ENCODE peak calls at places on chromosome 10, in five cellular contexts. One of them, this sample, is unnamed.

GRCh38 chr10:114931072-114931679 is 6.8 kb upstream of the TRUB1 start:
- DNase-seq in fibroblast of lung: no peak
- DNase-seq in HCT116: no peak
- DNase-seq in AG10803: no peak
- DNase-seq in fibroblast of pulmonary artery: no peak
- DNase-seq in this sample: no peak

GRCh38 chr10:28595618-28596017 is 62.7 kb downstream of the WAC start:
- DNase-seq in fibroblast of pulmonary artery: peak
- DNase-seq in fibroblast of lung: peak
- DNase-seq in AG10803: peak
- DNase-seq in HCT116: no peak
- DNase-seq in this sample: no peak

GRCh38 chr10:9009505-9009904 is 955.0 kb downstream of the GATA3 start:
- DNase-seq in HCT116: no peak
- DNase-seq in AG10803: no peak
- DNase-seq in fibroblast of pulmonary artery: peak
- DNase-seq in fibroblast of lung: peak
- DNase-seq in this sample: no peak

GRCh38 chr10:97631098-97631497 is 2.2 kb downstream of the MORN4 start:
- DNase-seq in fibroblast of pulmonary artery: no peak
- DNase-seq in fibroblast of lung: peak
- DNase-seq in HCT116: no peak
- DNase-seq in AG10803: no peak
- DNase-seq in this sample: no peak

GRCh38 chr10:23069019-23069665 is 26.2 kb upstream of the MSRB2 start:
- DNase-seq in AG10803: no peak
- DNase-seq in fibroblast of pulmonary artery: no peak
- DNase-seq in fibroblast of lung: no peak
- DNase-seq in HCT116: no peak
- DNase-seq in this sample: no peak

GRCh38 chr10:72736176-72736795 is 44.3 kb downstream of the MCU start:
- DNase-seq in HCT116: no peak
- DNase-seq in AG10803: peak
- DNase-seq in fibroblast of lung: peak
- DNase-seq in fibroblast of pulmonary artery: peak
- DNase-seq in this sample: peak

GRCh38 chr10:90288403-90288933 is 569.4 kb downstream of the HTR7 start:
- DNase-seq in fibroblast of lung: peak
- DNase-seq in fibroblast of pulmonary artery: peak
- DNase-seq in AG10803: no peak
- DNase-seq in HCT116: peak
- DNase-seq in this sample: peak

GRCh38 chr10:3486346-3487065 is 298.5 kb downstream of the KLF6 start:
- DNase-seq in AG10803: no peak
- DNase-seq in fibroblast of pulmonary artery: peak
- DNase-seq in fibroblast of lung: peak
- DNase-seq in HCT116: peak
- DNase-seq in this sample: peak

GRCh38 chr10:86340176-86340990 is 26.2 kb downstream of the GRID1 start:
- DNase-seq in fibroblast of pulmonary artery: no peak
- DNase-seq in HCT116: no peak
- DNase-seq in fibroblast of lung: no peak
- DNase-seq in AG10803: no peak
- DNase-seq in this sample: no peak

GRCh38 chr10:33772370-33773331 is 438.2 kb upstream of the NRP1 start:
- DNase-seq in HCT116: no peak
- DNase-seq in AG10803: peak
- DNase-seq in fibroblast of lung: peak
- DNase-seq in fibroblast of pulmonary artery: peak
- DNase-seq in this sample: no peak

GRCh38 chr10:9869777-9870176 is 1147.9 kb upstream of the CELF2 start:
- DNase-seq in fibroblast of lung: no peak
- DNase-seq in AG10803: no peak
- DNase-seq in HCT116: no peak
- DNase-seq in fibroblast of pulmonary artery: no peak
- DNase-seq in this sample: no peak

GRCh38 chr10:98367626-98368451 is 47.1 kb downstream of the PYROXD2 start:
- DNase-seq in AG10803: no peak
- DNase-seq in fibroblast of lung: no peak
- DNase-seq in HCT116: no peak
- DNase-seq in fibroblast of pulmonary artery: no peak
- DNase-seq in this sample: no peak

GRCh38 chr10:124005091-124005490 is 88.3 kb downstream of the CHST15 start:
- DNase-seq in fibroblast of pulmonary artery: no peak
- DNase-seq in HCT116: no peak
- DNase-seq in AG10803: no peak
- DNase-seq in fibroblast of lung: no peak
- DNase-seq in this sample: no peak

GRCh38 chr10:31149835-31150512 is 118.3 kb upstream of the ZNF438 start:
- DNase-seq in fibroblast of pulmonary artery: no peak
- DNase-seq in AG10803: no peak
- DNase-seq in HCT116: no peak
- DNase-seq in fibroblast of lung: no peak
- DNase-seq in this sample: no peak

GRCh38 chr10:86310291-86310690 is 56.3 kb downstream of the GRID1 start:
- DNase-seq in AG10803: no peak
- DNase-seq in fibroblast of pulmonary artery: no peak
- DNase-seq in fibroblast of lung: no peak
- DNase-seq in HCT116: no peak
- DNase-seq in this sample: no peak

GRCh38 chr10:106696239-106696638 is 468.3 kb downstream of the SORCS1 start:
- DNase-seq in HCT116: no peak
- DNase-seq in AG10803: no peak
- DNase-seq in fibroblast of lung: no peak
- DNase-seq in fibroblast of pulmonary artery: no peak
- DNase-seq in this sample: no peak

GRCh38 chr10:129756912-129757861 is 206.9 kb downstream of the EBF3 start:
- DNase-seq in fibroblast of lung: peak
- DNase-seq in HCT116: no peak
- DNase-seq in AG10803: peak
- DNase-seq in fibroblast of pulmonary artery: peak
- DNase-seq in this sample: no peak

DNA sequence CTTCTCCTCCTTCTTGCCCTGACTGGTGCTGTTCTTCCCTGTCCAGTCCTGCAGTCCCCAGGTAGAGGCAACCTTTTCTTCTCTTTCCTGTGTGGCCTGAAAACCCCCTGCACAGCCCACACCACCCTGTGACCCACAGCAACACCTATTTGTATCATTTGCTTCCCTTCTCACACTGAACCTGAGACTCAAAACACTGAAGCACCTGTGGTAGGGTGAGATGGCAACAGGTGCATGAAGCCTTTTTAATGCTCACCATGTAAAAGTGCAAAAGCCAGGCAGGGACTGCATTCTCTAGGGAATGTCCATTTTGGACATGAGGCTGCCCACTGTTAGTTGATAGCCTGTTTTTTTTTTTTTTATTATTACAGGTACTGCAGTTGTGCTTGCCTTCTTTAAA is 71.4 kb downstream of the LRMDA start:
- DNase-seq in AG10803: no peak
- DNase-seq in fibroblast of lung: no peak
- DNase-seq in fibroblast of pulmonary artery: no peak
- DNase-seq in HCT116: no peak
- DNase-seq in this sample: no peak
- H3K4me3 ChIP-seq in AG10803: no peak
- H3K4me3 ChIP-seq in fibroblast of lung: no peak
- H3K4me3 ChIP-seq in fibroblast of pulmonary artery: no peak
- H3K4me3 ChIP-seq in HCT116: no peak
- H3K4me3 ChIP-seq in this sample: no peak

GRCh38 chr10:96043157-96043894 is at the start of gene CCNJ:
- DNase-seq in fibroblast of lung: peak
- DNase-seq in HCT116: peak
- DNase-seq in fibroblast of pulmonary artery: peak
- DNase-seq in AG10803: peak
- DNase-seq in this sample: no peak
- TF ChIP-seq CTCF in fibroblast of lung: peak
- TF ChIP-seq CTCF in HCT116: no peak
- TF ChIP-seq CTCF in fibroblast of pulmonary artery: no peak
- TF ChIP-seq CTCF in AG10803: no peak
- TF ChIP-seq CTCF in this sample: no peak

DNA sequence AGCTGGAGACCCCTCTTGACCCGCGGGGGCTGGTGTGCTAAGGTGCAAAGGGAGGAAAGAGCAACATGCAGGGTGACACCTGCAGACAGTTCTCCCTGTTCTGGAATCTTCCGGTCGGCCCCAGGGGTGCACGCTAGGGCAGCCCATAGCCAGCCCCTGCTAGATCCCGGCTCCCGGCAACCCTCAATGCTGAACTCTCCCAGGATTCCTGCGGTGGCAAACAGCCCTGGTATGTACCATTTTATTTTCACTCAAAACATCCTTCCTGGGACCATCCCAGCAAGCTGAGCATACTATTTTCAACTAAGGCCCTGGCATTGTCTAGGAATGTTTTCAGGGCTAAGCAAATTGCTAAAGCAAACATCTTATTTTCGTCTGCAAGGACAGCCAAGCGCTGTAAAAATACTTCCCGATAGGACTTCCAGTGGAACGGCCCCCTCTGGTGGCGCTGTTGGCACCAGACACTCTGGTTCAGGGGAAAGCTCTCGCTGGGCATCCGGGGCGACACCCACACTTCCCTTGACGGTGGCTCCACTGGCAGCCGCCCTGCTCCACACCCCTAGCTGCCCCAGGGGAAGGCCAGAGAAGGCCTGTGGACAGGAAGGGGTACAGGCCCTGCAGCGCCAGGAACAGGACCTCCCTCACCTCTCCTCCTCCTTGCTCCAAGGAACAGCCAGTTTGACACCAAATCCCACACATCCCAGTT is 99.4 kb downstream of the CTBP2 start:
- DNase-seq in fibroblast of lung: peak
- DNase-seq in fibroblast of pulmonary artery: peak
- DNase-seq in HCT116: peak
- DNase-seq in AG10803: peak
- DNase-seq in this sample: peak
- H3K4me3 ChIP-seq in fibroblast of lung: no peak
- H3K4me3 ChIP-seq in fibroblast of pulmonary artery: no peak
- H3K4me3 ChIP-seq in HCT116: no peak
- H3K4me3 ChIP-seq in AG10803: no peak
- H3K4me3 ChIP-seq in this sample: peak

GRCh38 chr10:92757066-92757716 is 67.4 kb downstream of the HHEX start:
- DNase-seq in fibroblast of lung: peak
- DNase-seq in fibroblast of pulmonary artery: peak
- DNase-seq in AG10803: peak
- DNase-seq in HCT116: peak
- DNase-seq in this sample: peak
- TF ChIP-seq CTCF in fibroblast of lung: peak
- TF ChIP-seq CTCF in fibroblast of pulmonary artery: peak
- TF ChIP-seq CTCF in AG10803: no peak
- TF ChIP-seq CTCF in HCT116: peak
- TF ChIP-seq CTCF in this sample: peak

DNA sequence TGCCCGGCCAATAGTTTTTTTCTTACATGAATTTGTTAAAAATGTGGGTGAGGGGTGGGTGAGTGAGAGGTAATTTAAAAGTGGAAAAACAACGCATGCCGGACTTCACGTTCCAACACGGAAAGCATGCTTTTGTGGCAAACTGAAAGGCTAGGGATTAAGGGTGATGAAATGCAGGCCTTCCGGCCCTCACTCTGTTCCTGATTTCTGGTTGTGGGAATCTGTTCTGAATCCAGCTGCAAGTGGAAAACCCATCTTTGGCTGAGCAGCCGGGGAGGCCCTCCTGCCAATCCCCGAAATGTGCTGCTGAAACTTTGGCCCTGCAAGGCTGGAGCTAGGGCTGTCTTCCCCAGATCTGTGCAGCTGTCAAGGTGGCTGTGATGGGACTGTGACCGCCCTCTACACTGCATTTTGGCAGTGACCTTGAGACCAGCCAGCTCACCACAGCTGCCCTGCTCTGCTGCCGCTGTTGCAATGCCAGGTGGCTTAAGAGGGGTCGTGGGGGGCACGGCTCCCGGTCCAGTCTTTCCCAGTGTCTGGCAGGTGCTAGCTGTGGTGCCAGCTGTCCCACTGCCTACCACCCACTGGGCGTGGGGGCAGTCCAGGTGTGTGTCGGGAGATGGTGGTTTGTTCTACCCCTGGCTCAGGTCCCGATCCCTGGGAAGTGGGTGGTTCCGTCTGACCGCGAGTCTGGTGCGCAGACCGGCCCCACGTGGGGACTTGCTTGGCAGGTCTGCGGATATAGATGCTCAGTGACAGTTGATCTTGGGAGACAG is 39.0 kb downstream of the TET1 start:
- DNase-seq in HCT116: no peak
- DNase-seq in fibroblast of lung: peak
- DNase-seq in AG10803: peak
- DNase-seq in fibroblast of pulmonary artery: peak
- DNase-seq in this sample: no peak
- H3K4me3 ChIP-seq in HCT116: no peak
- H3K4me3 ChIP-seq in fibroblast of lung: no peak
- H3K4me3 ChIP-seq in AG10803: no peak
- H3K4me3 ChIP-seq in fibroblast of pulmonary artery: no peak
- H3K4me3 ChIP-seq in this sample: no peak

GRCh38 chr10:125121003-125121402 is 39.4 kb downstream of the CTBP2 start:
- DNase-seq in AG10803: no peak
- DNase-seq in fibroblast of pulmonary artery: no peak
- DNase-seq in fibroblast of lung: no peak
- DNase-seq in HCT116: peak
- DNase-seq in this sample: no peak
- TF ChIP-seq CTCF in AG10803: no peak
- TF ChIP-seq CTCF in fibroblast of pulmonary artery: no peak
- TF ChIP-seq CTCF in fibroblast of lung: no peak
- TF ChIP-seq CTCF in HCT116: peak
- TF ChIP-seq CTCF in this sample: no peak

GRCh38 chr10:110863361-110863760 is 8.4 kb upstream of the PDCD4 start:
- DNase-seq in fibroblast of lung: no peak
- DNase-seq in fibroblast of pulmonary artery: no peak
- DNase-seq in AG10803: peak
- DNase-seq in HCT116: no peak
- DNase-seq in this sample: no peak

GRCh38 chr10:110865184-110865803 is 6.4 kb upstream of the PDCD4 start:
- DNase-seq in HCT116: no peak
- DNase-seq in fibroblast of lung: peak
- DNase-seq in AG10803: peak
- DNase-seq in fibroblast of pulmonary artery: peak
- DNase-seq in this sample: no peak

GRCh38 chr10:110863956-110864355 is 7.8 kb upstream of the PDCD4 start:
- DNase-seq in HCT116: no peak
- DNase-seq in AG10803: no peak
- DNase-seq in fibroblast of lung: no peak
- DNase-seq in fibroblast of pulmonary artery: no peak
- DNase-seq in this sample: no peak

GRCh38 chr10:110865804-110866482 is 5.8 kb upstream of the PDCD4 start:
- DNase-seq in fibroblast of pulmonary artery: no peak
- DNase-seq in fibroblast of lung: no peak
- DNase-seq in HCT116: no peak
- DNase-seq in AG10803: no peak
- DNase-seq in this sample: no peak

GRCh38 chr10:110864662-110865140 is 7.0 kb upstream of the PDCD4 start:
- DNase-seq in fibroblast of lung: no peak
- DNase-seq in HCT116: no peak
- DNase-seq in fibroblast of pulmonary artery: no peak
- DNase-seq in AG10803: no peak
- DNase-seq in this sample: no peak
- H3K4me3 ChIP-seq in fibroblast of lung: no peak
- H3K4me3 ChIP-seq in HCT116: no peak
- H3K4me3 ChIP-seq in fibroblast of pulmonary artery: no peak
- H3K4me3 ChIP-seq in AG10803: no peak
- H3K4me3 ChIP-seq in this sample: no peak

GRCh38 chr10:329361-330099 is 194.3 kb downstream of the ZMYND11 start:
- DNase-seq in fibroblast of pulmonary artery: peak
- DNase-seq in fibroblast of lung: peak
- DNase-seq in HCT116: peak
- DNase-seq in AG10803: peak
- DNase-seq in this sample: peak
- TF ChIP-seq CTCF in fibroblast of pulmonary artery: peak
- TF ChIP-seq CTCF in fibroblast of lung: peak
- TF ChIP-seq CTCF in HCT116: peak
- TF ChIP-seq CTCF in AG10803: peak
- TF ChIP-seq CTCF in this sample: peak

This sample was measured in LNCaP clone FGC.